ENCODE peak calls at places on chromosomes 2 and 18, in seven cellular contexts. F is OCI-LY7, Z is GM23248, A is HCT116, K is neural progenitor cell, E is hepatocyte, U is SK-N-SH. G is an unnamed sample.

GRCh38 chr2:163182764-163183354 is 344.3 kb upstream of the KCNH7 start:
- DNase-seq in K (no peak), E (peak; percentile 10), Z (peak; percentile 43), A (no peak), U (peak; percentile 19), F (peak; percentile 16), G (peak; percentile 14)

GRCh38 chr2:196961889-196962288 is 35.4 kb upstream of the PGAP1 start:
- DNase-seq in F (no peak), A (no peak), U (no peak), K (no peak), Z (no peak), E (no peak), G (no peak)

GRCh38 chr2:85503611-85504433 is 35.1 kb upstream of the MAT2A start:
- DNase-seq in A (no peak), K (no peak), U (no peak), Z (peak; percentile 90), F (no peak), E (no peak), G (peak; percentile 58)

GRCh38 chr2:71950256-71951066 is 197.2 kb downstream of the CYP26B1 start:
- DNase-seq in E (no peak), Z (peak; percentile 59), U (no peak), A (no peak), F (no peak), K (no peak), G (no peak)

GRCh38 chr18:47036298-47036874 is 965 bp upstream of the ELOA2 start:
- DNase-seq in A (peak; percentile 29), K (peak; percentile 39), F (peak; percentile 11), Z (peak; percentile 72), E (peak; percentile 37), U (peak; percentile 52), G (peak; percentile 49)

GRCh38 chr2:224816816-224817215 is 100.7 kb upstream of the CCDC195 start:
- DNase-seq in A (peak; percentile 15), E (peak; percentile 33), U (no peak), K (no peak), Z (peak; percentile 79), F (no peak), G (peak; percentile 82)

GRCh38 chr2:101883860-101884259 is 107.9 kb upstream of the IL1R2 start:
- DNase-seq in F (peak; percentile 34), U (peak; percentile 27), E (peak; percentile 72), Z (peak; percentile 78), A (peak; percentile 8), K (peak; percentile 54), G (peak; percentile 80)

GRCh38 chr18:23669202-23669766 is 6.6 kb upstream of the ANKRD29 start:
- DNase-seq in U (no peak), F (no peak), E (no peak), Z (no peak), A (no peak), K (no peak), G (no peak)

GRCh38 chr2:226799976-226800940 is 638 bp upstream of the IRS1 start:
- DNase-seq in A (no peak), F (peak; percentile 47), E (peak; percentile 63), Z (peak; percentile 50), K (peak; percentile 30), U (peak; percentile 25), G (peak; percentile 54)

GRCh38 chr2:36618381-36618780 is 20.4 kb upstream of the FEZ2 start:
- DNase-seq in K (peak; percentile 79), F (peak; percentile 77), A (peak; percentile 81), Z (peak; percentile 76), U (peak; percentile 73), E (peak; percentile 69), G (peak; percentile 79)

GRCh38 chr2:28233070-28233718 is 159.5 kb upstream of the FOSL2 start:
- DNase-seq in E (peak; percentile 38), A (no peak), K (no peak), F (no peak), Z (peak; percentile 57), U (no peak), G (peak; percentile 44)

GRCh38 chr2:179936654-179937053 is 70.4 kb downstream of the CWC22 start:
- DNase-seq in A (peak; percentile 29), F (peak; percentile 80), E (peak; percentile 59), U (peak; percentile 4), K (peak; percentile 66), Z (peak; percentile 29), G (peak; percentile 67)

GRCh38 chr2:86832334-86833096 is 29.2 kb downstream of the CD8B start:
- DNase-seq in E (no peak), U (no peak), Z (no peak), F (no peak), A (no peak), K (no peak), G (no peak)
- H3K4me1 ChIP-seq in E (no peaks in the 10 kb centered on the region), U (no peaks in the 10 kb centered on the region), Z (no peaks in the 10 kb centered on the region), F (no peaks in the 10 kb centered on the region), A (peaks cover 8% of the 10 kb centered on the region), K (peaks cover 3% of the 10 kb centered on the region), G (peaks cover 2% of the 10 kb centered on the region)

DNA sequence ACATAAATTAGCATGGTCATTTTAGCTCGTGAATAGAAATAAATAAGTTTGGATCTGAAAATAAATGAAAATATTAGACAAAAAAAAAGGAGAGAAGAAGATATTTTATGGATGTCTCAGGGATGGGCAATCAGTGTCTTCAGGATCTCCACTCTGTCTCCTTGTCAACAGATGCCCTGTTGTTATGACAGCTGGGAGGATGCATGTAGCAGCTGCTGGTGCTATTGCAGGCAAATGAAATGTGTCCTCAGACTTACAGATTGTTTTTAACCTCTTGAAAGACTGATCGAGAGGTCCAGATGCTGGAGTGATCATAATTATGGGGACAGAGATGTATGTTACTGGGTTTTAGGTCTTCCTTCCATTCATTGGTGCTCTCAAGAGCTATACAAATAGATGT is 24.7 kb upstream of the ARL4C start:
- DNase-seq in Z (no peak), F (no peak), E (no peak), K (no peak), A (no peak), U (no peak), G (no peak)
- TF ChIP-seq EZH2phosphoT487 in Z (no peak), F (no peak), E (no peak), K (no peak), A (no peak), U (no peak), G (no peak)

GRCh38 chr2:3222636-3223035 is 155.0 kb downstream of the EIPR1 start:
- DNase-seq in E (no peak), K (no peak), Z (no peak), F (no peak), A (no peak), U (no peak), G (no peak)
- H2AFZ ChIP-seq in E (no peak overlapping the region), K (no peak overlapping the region), Z (no peak overlapping the region), F (no peak overlapping the region), A (no peak overlapping the region), U (no peak overlapping the region), G (no peak overlapping the region)

GRCh38 chr2:158505448-158505934 is 48.7 kb downstream of the PKP4 start:
- DNase-seq in A (no peak), E (no peak), K (no peak), Z (no peak), U (no peak), F (no peak), G (no peak)

GRCh38 chr2:158499383-158499782 is 42.6 kb downstream of the PKP4 start:
- DNase-seq in A (no peak), F (no peak), U (peak; percentile 48), K (no peak), Z (no peak), E (no peak), G (no peak)

GRCh38 chr2:158504088-158504487 is 47.3 kb downstream of the PKP4 start:
- DNase-seq in E (no peak), F (no peak), K (no peak), U (no peak), Z (no peak), A (no peak), G (no peak)

GRCh38 chr2:158501301-158501700 is 44.5 kb downstream of the PKP4 start:
- DNase-seq in U (no peak), Z (no peak), A (no peak), K (no peak), E (no peak), F (no peak), G (no peak)

DNA sequence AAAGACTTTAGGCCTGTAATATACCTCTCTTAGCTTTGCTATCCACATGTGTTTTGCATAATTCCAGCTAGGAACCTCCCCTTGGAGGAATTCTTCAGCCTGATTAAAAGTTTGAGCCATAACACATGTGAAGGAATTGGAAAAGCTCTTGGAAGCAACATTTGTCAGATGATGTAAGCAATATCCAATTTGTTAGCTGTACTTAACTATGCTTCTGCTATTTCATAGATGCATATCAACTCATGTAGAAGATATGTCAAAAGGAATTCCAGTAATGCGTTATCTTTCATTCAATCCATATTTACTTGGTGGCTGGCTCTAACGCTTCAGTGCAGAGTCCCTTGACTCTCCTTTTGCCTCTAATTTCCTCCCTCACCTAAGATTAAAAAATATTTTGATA is 46.2 kb downstream of the PKP4 start:
- DNase-seq in K (no peak), F (no peak), E (no peak), A (no peak), U (no peak), Z (peak; percentile 77), G (peak; percentile 42)
- H3K4me1 ChIP-seq in K (peaks cover 7% of the 10 kb centered on the region), F (no peaks in the 10 kb centered on the region), E (peaks cover 27% of the 10 kb centered on the region), A (peaks cover 18% of the 10 kb centered on the region), U (peaks cover 34% of the 10 kb centered on the region), Z (peaks cover 58% of the 10 kb centered on the region), G (peaks cover 4% of the 10 kb centered on the region)

GRCh38 chr18:49275448-49275847 is 185.0 kb downstream of the DYM start:
- DNase-seq in F (no peak), K (no peak), E (no peak), U (no peak), A (no peak), Z (no peak), G (no peak)

GRCh38 chr18:49277395-49278036 is 182.9 kb downstream of the DYM start:
- DNase-seq in E (no peak), U (no peak), A (no peak), F (no peak), K (no peak), Z (peak; percentile 66), G (peak; percentile 60)

GRCh38 chr18:49279041-49279440 is 181.4 kb downstream of the DYM start:
- DNase-seq in A (no peak), K (no peak), Z (no peak), U (no peak), E (no peak), F (no peak), G (no peak)

GRCh38 chr18:49274188-49274714 is 186.2 kb downstream of the DYM start:
- DNase-seq in K (no peak), F (no peak), A (peak; percentile 1), Z (peak; percentile 42), U (no peak), E (no peak), G (no peak)

DNA sequence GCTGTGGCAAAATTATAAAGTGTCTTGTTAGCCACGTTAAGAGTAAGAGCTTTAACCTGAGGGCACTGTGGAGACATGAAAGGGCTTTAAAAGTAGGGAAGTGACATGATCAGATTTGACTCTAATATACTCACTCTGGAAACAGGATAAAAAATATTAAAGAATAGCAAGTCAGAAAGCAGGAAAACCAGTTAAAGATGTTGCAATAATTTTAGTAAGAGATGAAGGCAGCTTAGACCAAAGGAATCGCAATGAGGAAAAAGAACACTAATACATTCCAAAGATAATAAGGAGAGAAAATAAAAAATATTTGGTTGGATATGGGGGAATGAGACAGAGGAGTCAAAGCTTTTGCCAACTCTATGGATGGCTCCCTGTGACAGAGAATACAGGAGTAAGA is 183.8 kb downstream of the DYM start:
- DNase-seq in F (no peak), Z (no peak), U (no peak), E (no peak), K (no peak), A (no peak), G (no peak)
- TF ChIP-seq EZH2phosphoT487 in F (no peak), Z (no peak), U (no peak), E (no peak), K (no peak), A (no peak), G (no peak)

GRCh38 chr2:231300020-231300721 is 95.3 kb upstream of the B3GNT7 start:
- DNase-seq in F (no peak), A (no peak), U (no peak), Z (no peak), E (no peak), K (no peak), G (peak; percentile 82)
- H2AFZ ChIP-seq in F (peak overlapping the region; percentile 80), A (no peak overlapping the region), U (no peak overlapping the region), Z (no peak overlapping the region), E (no peak overlapping the region), K (no peak overlapping the region), G (peak overlapping the region; percentile 46)

G was measured in PC-3.